ENCODE peak calls at places on chromosomes 12 and 14, in eight cellular contexts. B, L, N, P, O, D, F and C are unnamed samples.

GRCh38 chr14:56423591-56423991 is 156.0 kb upstream of the TMEM260 start:
- DNase-seq in B (no peak), L (peak; percentile 60), N (no peak), P (no peak), O (peak; percentile 66), D (no peak), F (no peak), C (no peak)

GRCh38 chr12:98575013-98575412 is 18.5 kb upstream of the SLC25A3 start:
- DNase-seq in B (no peak), L (no peak), N (no peak), P (no peak), O (no peak), D (peak; percentile 51), F (no peak), C (no peak)

GRCh38 chr12:107356266-107356936 is 263.1 kb upstream of the CRY1 start:
- DNase-seq in B (no peak), L (no peak), N (no peak), P (no peak), O (peak; percentile 91), D (no peak), F (no peak), C (no peak)

GRCh38 chr12:101925935-101926334 is 48.6 kb downstream of the DRAM1 start:
- DNase-seq in B (no peak), L (no peak), N (no peak), P (no peak), O (no peak), D (no peak), F (no peak), C (no peak)

GRCh38 chr12:80977356-80977755 is 39.6 kb upstream of the LIN7A start:
- DNase-seq in B (no peak), L (no peak), N (no peak), P (no peak), O (no peak), D (no peak), F (no peak), C (no peak)

GRCh38 chr12:116123511-116124258 is 153.8 kb downstream of the MED13L start:
- DNase-seq in B (peak; percentile 19), L (peak; percentile 62), N (no peak), P (no peak), O (peak; percentile 66), D (peak; percentile 49), F (no peak), C (no peak)

GRCh38 chr12:49543914-49544815 is 5.3 kb downstream of the KCNH3 start:
- DNase-seq in B (no peak), L (peak; percentile 44), N (no peak), P (no peak), O (no peak), D (no peak), F (no peak), C (peak; percentile 62)

GRCh38 chr14:31677630-31678029 is 116.4 kb downstream of the NUBPL start:
- DNase-seq in B (no peak), L (no peak), N (no peak), P (no peak), O (no peak), D (no peak), F (no peak), C (no peak)

GRCh38 chr14:79605863-79606262 is 605.4 kb downstream of the DIO2 start:
- DNase-seq in B (no peak), L (no peak), N (no peak), P (no peak), O (no peak), D (no peak), F (no peak), C (no peak)

GRCh38 chr14:104863131-104863862 is 1.8 kb upstream of the CEP170B start:
- DNase-seq in B (no peak), L (no peak), N (no peak), P (no peak), O (no peak), D (no peak), F (peak; percentile 17), C (no peak)

GRCh38 chr12:9933966-9934365 is 1.8 kb upstream of the CLEC2A start:
- DNase-seq in B (no peak), L (no peak), N (no peak), P (no peak), O (no peak), D (no peak), F (no peak), C (no peak)

GRCh38 chr12:123070267-123071081 is 80.4 kb downstream of the PITPNM2 start:
- DNase-seq in B (no peak), L (no peak), N (no peak), P (no peak), O (no peak), D (no peak), F (no peak), C (no peak)

GRCh38 chr12:131872154-131873046 is 22.0 kb upstream of the ULK1 start:
- DNase-seq in B (no peak), L (peak; percentile 89), N (no peak), P (no peak), O (peak; percentile 84), D (no peak), F (no peak), C (no peak)

GRCh38 chr14:91021115-91021514 is 39.3 kb downstream of the RPS6KA5 start:
- DNase-seq in B (no peak), L (no peak), N (no peak), P (no peak), O (no peak), D (no peak), F (no peak), C (no peak)

GRCh38 chr14:101192661-101193000 is 289.1 kb upstream of the RTL1 start:
- DNase-seq in B (no peak), L (no peak), N (no peak), P (no peak), O (no peak), D (peak; percentile 8), F (peak; percentile 5), C (no peak)

GRCh38 chr14:102914474-102915291 is 7.8 kb upstream of the AMN start:
- DNase-seq in B (peak; percentile 58), L (no peak), N (no peak), P (no peak), O (no peak), D (no peak), F (no peak), C (peak; percentile 66)

GRCh38 chr12:12561305-12562015 is 1.2 kb downstream of the DUSP16 start:
- DNase-seq in B (peak; percentile 53), L (peak; percentile 58), N (peak; percentile 66), P (peak; percentile 57), O (peak; percentile 46), D (peak; percentile 76), F (peak; percentile 70), C (peak; percentile 81)

DNA sequence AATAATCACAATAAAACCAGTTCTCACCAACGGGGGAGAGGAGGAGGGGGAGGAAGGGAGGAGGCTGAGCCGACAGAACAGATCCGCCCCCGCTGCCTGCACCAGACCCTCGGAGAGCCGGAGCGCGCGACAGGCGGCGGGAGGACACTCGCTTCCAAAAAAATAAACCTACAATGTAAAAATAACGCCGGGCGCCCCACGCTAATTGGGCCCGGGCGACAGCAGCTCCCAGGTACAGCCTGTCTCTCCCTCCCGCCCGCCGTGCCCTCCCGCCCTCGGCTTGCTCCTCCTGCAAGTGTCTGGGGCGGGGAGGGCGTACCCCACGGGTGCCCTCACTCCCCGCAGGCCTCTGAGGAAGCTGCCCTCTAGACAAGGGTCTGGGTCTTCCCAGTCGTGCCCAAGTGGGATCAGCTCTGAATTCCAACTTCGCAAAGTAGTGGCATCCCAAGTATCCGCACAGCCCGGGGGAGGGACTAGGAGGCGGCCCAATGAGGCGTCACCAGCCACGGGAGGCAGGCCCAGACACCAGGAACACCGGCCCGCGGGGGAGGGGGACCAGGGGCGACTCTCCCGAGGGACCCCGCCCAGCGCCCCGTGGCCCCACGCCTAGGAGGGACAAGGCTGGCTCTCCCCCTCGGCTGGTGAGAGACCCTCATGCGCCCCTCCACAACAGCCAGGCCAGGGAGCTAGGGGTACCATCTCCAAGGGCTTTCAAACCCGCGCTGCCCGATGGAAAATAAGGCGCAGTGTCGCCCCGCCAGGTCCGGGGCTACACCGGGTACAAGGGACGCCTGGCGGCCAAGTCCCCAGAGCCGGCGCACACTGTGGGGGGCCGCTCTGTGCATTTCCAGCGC is 1.0 kb downstream of the NCOR2 start:
- DNase-seq in B (peak; percentile 56), L (peak; percentile 85), N (peak; percentile 92), P (peak; percentile 57), O (peak; percentile 66), D (peak; percentile 93), F (peak; percentile 87), C (peak; percentile 92)
- H3K4me1 ChIP-seq in B (peaks cover 39% of the 10 kb centered on the region), L (peaks cover 38% of the 10 kb centered on the region), N (peaks cover 66% of the 10 kb centered on the region), P (peaks cover 24% of the 10 kb centered on the region), O (peaks cover 23% of the 10 kb centered on the region), D (no peaks in the 10 kb centered on the region), F (peaks cover 10% of the 10 kb centered on the region), C (no peaks in the 10 kb centered on the region)

DNA sequence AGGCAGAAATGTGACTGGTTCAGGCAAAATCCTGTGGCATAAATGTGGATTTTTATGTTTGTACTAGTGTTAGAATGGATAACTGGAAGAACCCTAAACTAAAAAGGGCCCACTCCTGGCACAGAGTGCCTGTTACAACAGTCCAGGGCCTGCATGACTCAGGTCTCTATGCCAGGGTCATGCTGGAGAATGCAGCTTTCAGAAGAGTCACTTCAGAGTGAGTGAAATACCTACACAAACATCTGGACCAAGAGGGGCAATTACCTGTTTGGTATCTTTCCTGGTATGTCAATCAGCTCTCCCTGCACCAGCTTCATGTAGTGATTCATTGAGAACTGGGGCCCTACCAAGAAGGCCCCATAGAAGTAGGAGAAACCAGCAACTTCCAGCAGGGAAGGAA is 10.0 kb downstream of the EMG1 start:
- DNase-seq in B (no peak), L (no peak), N (no peak), P (no peak), O (no peak), D (no peak), F (no peak), C (no peak)
- H3K36me3 ChIP-seq in B (peaks cover 94% of the 10 kb centered on the region), L (peaks cover 75% of the 10 kb centered on the region), N (peaks cover 51% of the 10 kb centered on the region), P (peaks cover 59% of the 10 kb centered on the region), O (peaks cover 56% of the 10 kb centered on the region), D (no peaks in the 10 kb centered on the region), F (peaks cover 58% of the 10 kb centered on the region), C (peaks cover under 1% of the 10 kb centered on the region)

GRCh38 chr12:30691122-30691879 is 4.4 kb downstream of the IPO8 start:
- DNase-seq in B (no peak), L (no peak), N (peak; percentile 23), P (no peak), O (peak; percentile 85), D (peak; percentile 50), F (no peak), C (no peak)

GRCh38 chr12:30692470-30692869 is 3.2 kb downstream of the IPO8 start:
- DNase-seq in B (no peak), L (no peak), N (no peak), P (no peak), O (peak; percentile 18), D (no peak), F (no peak), C (no peak)

GRCh38 chr12:30687265-30687986 is 8.2 kb downstream of the IPO8 start:
- DNase-seq in B (no peak), L (no peak), N (no peak), P (no peak), O (peak; percentile 31), D (no peak), F (no peak), C (no peak)
- H3K4me1 ChIP-seq in B (no peaks in the 10 kb centered on the region), L (peaks cover 17% of the 10 kb centered on the region), N (peaks cover 1% of the 10 kb centered on the region), P (no peaks in the 10 kb centered on the region), O (peaks cover 6% of the 10 kb centered on the region), D (no peaks in the 10 kb centered on the region), F (peaks cover 7% of the 10 kb centered on the region), C (no peaks in the 10 kb centered on the region)

DNA sequence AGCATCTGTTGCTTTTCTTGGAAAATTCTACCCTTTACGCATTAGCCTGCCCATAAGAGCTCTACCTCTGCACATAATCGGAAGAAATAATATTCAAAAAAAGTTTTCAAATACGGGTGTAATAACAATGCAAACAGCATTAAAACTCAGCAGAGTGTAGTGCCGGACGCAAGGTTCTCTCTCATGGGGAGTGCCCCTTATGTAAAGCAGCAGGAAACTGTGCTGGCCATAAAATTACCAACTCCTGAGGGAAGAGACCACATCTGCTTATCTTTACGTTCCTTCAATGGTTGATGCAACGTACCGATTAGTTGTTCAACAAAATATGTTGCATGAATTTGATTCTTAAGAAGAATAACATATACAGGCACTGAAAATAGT is 118.7 kb upstream of the TMCC3 start:
- DNase-seq in B (peak; percentile 90), L (no peak), N (no peak), P (no peak), O (no peak), D (peak; percentile 74), F (no peak), C (no peak)
- H3K36me3 ChIP-seq in B (peaks cover 5% of the 10 kb centered on the region), L (no peaks in the 10 kb centered on the region), N (no peaks in the 10 kb centered on the region), P (no peaks in the 10 kb centered on the region), O (no peaks in the 10 kb centered on the region), D (no peaks in the 10 kb centered on the region), F (no peaks in the 10 kb centered on the region), C (no peaks in the 10 kb centered on the region)